ENCODE peak calls at places on chromosomes 2 and 18, in five cellular contexts. E is GM12878, B is HepG2, Y is K562, I is H1. U is an unnamed sample.

GRCh38 chr2:196370386-196370785 is 199.0 kb upstream of the STK17B start:
- DNase-seq in E (no peak), B (no peak), Y (no peak), I (no peak), U (no peak)

GRCh38 chr2:3277050-3277747 is 100.4 kb downstream of the EIPR1 start:
- DNase-seq in E (no peak), B (no peak), Y (no peak), I (no peak), U (no peak)

GRCh38 chr2:112644933-112645395 is 775 bp upstream of the SLC20A1 start:
- DNase-seq in E (no peak), B (no peak), Y (no peak), I (no peak), U (no peak)

GRCh38 chr2:20674974-20675679 is 8.2 kb downstream of the GDF7 start:
- DNase-seq in E (no peak), B (peak), Y (no peak), I (no peak), U (no peak)

GRCh38 chr2:30147196-30147714 is 448 bp downstream of the YPEL5 start:
- DNase-seq in E (no peak), B (no peak), Y (peak), I (no peak), U (no peak)

GRCh38 chr2:240018071-240018750 is 6.9 kb downstream of the NDUFA10 start:
- DNase-seq in E (no peak), B (no peak), Y (no peak), I (no peak), U (no peak)

GRCh38 chr18:79428287-79428686 is 32.6 kb downstream of the NFATC1 start:
- DNase-seq in E (no peak), B (no peak), Y (no peak), I (no peak), U (no peak)

GRCh38 chr2:37190290-37190689 is 1.8 kb upstream of the SULT6B1 start:
- DNase-seq in E (no peak), B (no peak), Y (no peak), I (no peak), U (no peak)

GRCh38 chr2:65937379-65938160 is 497.4 kb upstream of the MEIS1 start:
- DNase-seq in E (no peak), B (no peak), Y (no peak), I (no peak), U (no peak)

GRCh38 chr2:94861308-94862152 is 9.7 kb upstream of the TEKT4 start:
- DNase-seq in E (no peak), B (no peak), Y (no peak), I (peak), U (peak)

GRCh38 chr2:157779794-157780193 is 96.3 kb downstream of the ACVR1 start:
- DNase-seq in E (no peak), B (no peak), Y (no peak), I (no peak), U (no peak)

GRCh38 chr2:191318729-191319078 is 73.5 kb downstream of the MYO1B start:
- DNase-seq in E (no peak), B (peak), Y (no peak), I (no peak), U (peak)

GRCh38 chr2:186588940-186589732 is 720 bp upstream of the ITGAV start:
- DNase-seq in E (no peak), B (peak), Y (no peak), I (no peak), U (peak)

GRCh38 chr2:16383411-16383810 is 282.2 kb downstream of the CYRIA start:
- DNase-seq in E (no peak), B (no peak), Y (no peak), I (no peak), U (no peak)
- H3K4me2 ChIP-seq in E (no peak), B (no peak), Y (no peak), I (no peak), U (no peak)

GRCh38 chr2:205696541-205697441 is 14.5 kb downstream of the NRP2 start:
- DNase-seq in E (no peak), B (peak), Y (no peak), I (no peak), U (peak)

GRCh38 chr2:205699554-205700289 is 17.4 kb downstream of the NRP2 start:
- DNase-seq in E (no peak), B (no peak), Y (no peak), I (no peak), U (no peak)

GRCh38 chr2:205700331-205701132 is 18.2 kb downstream of the NRP2 start:
- DNase-seq in E (no peak), B (peak), Y (no peak), I (no peak), U (no peak)

GRCh38 chr2:205701509-205701908 is 19.2 kb downstream of the NRP2 start:
- DNase-seq in E (no peak), B (no peak), Y (no peak), I (no peak), U (no peak)

DNA sequence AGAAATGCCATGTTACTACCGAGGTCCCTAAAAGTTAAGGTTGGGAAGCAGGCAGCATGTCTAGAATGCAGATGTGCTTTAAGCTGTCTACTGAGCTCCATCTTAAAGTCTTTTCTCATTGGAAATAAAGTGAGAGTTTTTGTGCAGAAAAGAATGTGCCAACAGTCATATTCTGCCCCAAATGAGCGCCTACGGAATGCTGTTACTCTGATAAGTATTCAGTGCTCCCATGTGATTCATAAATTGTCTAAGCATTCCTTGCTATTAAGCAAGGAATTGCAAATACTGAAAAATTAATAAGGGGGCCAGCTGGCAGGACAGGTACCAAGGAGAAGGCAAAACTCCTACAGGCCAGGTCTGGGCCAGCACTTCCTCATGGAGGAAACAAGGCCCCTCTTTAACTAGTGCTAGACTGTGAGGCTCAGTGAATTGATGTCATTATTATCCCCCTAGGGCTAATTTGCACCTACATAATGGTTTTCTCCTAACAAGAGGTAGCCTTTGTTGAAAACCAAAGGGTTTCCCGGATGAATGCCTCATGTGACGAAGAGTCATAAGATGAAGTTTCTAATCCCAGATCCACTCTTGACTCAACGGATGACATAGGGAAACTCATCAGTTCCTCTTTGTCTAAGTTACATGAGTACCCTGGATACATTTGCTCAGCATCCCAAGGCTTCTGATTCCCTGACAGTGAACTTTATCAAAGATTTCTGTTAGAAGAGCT is 16.4 kb downstream of the NRP2 start:
- DNase-seq in E (no peak), B (no peak), Y (no peak), I (no peak), U (no peak)
- TF ChIP-seq CREB1 in E (no peak), B (no peak), Y (no peak), I (no peak), U (no peak)

GRCh38 chr18:35477974-35478373 is 19.8 kb downstream of the INO80C start:
- DNase-seq in E (no peak), B (no peak), Y (no peak), I (no peak), U (no peak)
- H3K4me3 ChIP-seq in E (no peak), B (peak), Y (no peak), I (no peak), U (no peak)

GRCh38 chr2:221133941-221134340 is 438.2 kb downstream of the EPHA4 start:
- DNase-seq in E (no peak), B (no peak), Y (no peak), I (no peak), U (no peak)

GRCh38 chr2:221134718-221135117 is 437.4 kb downstream of the EPHA4 start:
- DNase-seq in E (no peak), B (no peak), Y (no peak), I (no peak), U (no peak)

GRCh38 chr2:221142341-221142740 is 429.8 kb downstream of the EPHA4 start:
- DNase-seq in E (no peak), B (no peak), Y (no peak), I (no peak), U (no peak)

GRCh38 chr2:221135699-221136098 is 436.4 kb downstream of the EPHA4 start:
- DNase-seq in E (no peak), B (no peak), Y (no peak), I (no peak), U (no peak)

DNA sequence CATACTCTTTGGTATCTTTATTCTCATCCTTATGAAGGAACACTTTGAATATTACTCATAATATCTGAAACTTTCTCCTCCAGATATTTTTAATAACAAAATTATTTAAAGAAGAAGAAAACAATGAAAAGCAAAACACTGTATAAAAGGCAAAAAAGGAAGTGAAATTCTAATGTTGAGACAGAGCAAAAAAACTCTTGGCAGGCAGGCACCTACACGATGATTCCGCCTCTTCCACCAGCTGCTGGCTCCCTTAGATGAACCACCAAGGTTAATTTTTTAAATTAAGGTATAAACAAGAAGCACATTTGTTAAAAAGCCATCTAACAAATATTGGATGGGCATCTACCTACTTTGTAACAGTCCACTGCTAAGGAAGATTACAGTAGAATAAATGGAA is 434.7 kb downstream of the EPHA4 start:
- DNase-seq in E (no peak), B (no peak), Y (no peak), I (no peak), U (no peak)
- H3K4me2 ChIP-seq in E (no peak), B (no peak), Y (no peak), I (no peak), U (no peak)

GRCh38 chr2:45167885-45168284 is 158.6 kb upstream of the SIX2 start:
- DNase-seq in E (no peak), B (no peak), Y (no peak), I (no peak), U (peak)

GRCh38 chr2:45170191-45170975 is 161.1 kb upstream of the SIX2 start:
- DNase-seq in E (no peak), B (no peak), Y (no peak), I (peak), U (peak)

GRCh38 chr2:45168731-45169338 is 159.6 kb upstream of the SIX2 start:
- DNase-seq in E (no peak), B (no peak), Y (no peak), I (peak), U (peak)

GRCh38 chr2:45170976-45171514 is 161.8 kb upstream of the SIX2 start:
- DNase-seq in E (no peak), B (no peak), Y (no peak), I (no peak), U (peak)

GRCh38 chr2:45169339-45170190 is 160.3 kb upstream of the SIX2 start:
- DNase-seq in E (no peak), B (no peak), Y (no peak), I (peak), U (peak)
- TF ChIP-seq CREB1 in E (no peak), B (no peak), Y (no peak), I (no peak), U (no peak)

DNA sequence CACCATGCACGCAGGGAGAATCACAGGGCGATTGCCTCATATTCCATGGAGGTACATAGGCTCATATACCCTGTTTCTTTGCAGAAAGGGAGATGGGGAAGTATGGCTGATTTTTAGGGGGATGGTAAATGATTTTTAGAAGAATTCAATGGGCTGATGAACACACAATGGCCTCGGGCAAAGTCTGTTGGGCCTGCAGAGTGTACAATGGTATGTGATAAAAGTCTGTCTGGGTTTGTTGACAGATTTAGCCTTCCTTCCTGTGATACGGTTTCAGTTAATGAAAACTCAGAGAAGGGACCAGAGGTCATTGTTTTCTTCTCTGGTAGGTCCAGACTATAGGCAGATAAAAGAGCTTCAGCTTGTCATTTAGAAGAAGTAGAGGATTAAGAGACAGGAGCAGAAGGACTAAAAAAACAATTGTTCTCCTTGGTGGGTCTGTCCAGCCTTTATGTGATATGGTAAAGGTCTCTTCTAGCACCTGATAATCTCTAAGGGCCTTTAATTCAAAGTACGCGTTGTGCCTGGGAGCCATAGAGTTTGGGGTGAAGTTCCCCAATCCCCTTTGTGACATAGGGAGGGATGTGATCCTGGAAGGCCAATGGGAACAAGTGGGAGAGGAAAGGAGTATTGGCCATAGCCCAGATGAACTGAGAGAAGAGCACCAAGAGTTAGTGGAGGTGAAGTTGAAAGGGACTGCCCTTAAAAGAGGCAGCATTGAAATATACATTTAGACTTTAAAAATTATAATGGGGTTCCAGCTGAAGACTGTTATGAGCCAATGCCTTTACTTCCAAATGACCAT is 107.5 kb upstream of the SERPINE2 start:
- DNase-seq in E (no peak), B (peak), Y (no peak), I (no peak), U (no peak)
- H3K4me3 ChIP-seq in E (no peak), B (peak), Y (no peak), I (no peak), U (no peak)

GRCh38 chr2:10382313-10383061 is 65.6 kb downstream of the ODC1 start:
- DNase-seq in E (peak), B (no peak), Y (no peak), I (no peak), U (peak)
- H3K4me2 ChIP-seq in E (peak), B (no peak), Y (no peak), I (peak), U (peak)

U was measured in GM23338.